ENCODE peak calls at places on chromosomes 1 and 21, in six cellular contexts. L, P, I, V, K and A are unnamed samples.

GRCh38 chr21:38267991-38268858 is 11.4 kb downstream of the KCNJ15 start:
- ATAC-seq in L (no peak), P (no peak), I (no peak), V (no peak), K (no peak), A (no peak)

GRCh38 chr1:55506686-55507577 is 291.8 kb upstream of the USP24 start:
- ATAC-seq in L (no peak), P (no peak), I (no peak), V (no peak), K (no peak), A (no peak)

GRCh38 chr1:202624781-202625108 is 85.5 kb downstream of the SYT2 start:
- ATAC-seq in L (no peak), P (no peak), I (no peak), V (no peak), K (no peak), A (no peak)

GRCh38 chr1:87174726-87175237 is 153.9 kb upstream of the LMO4 start:
- ATAC-seq in L (no peak), P (no peak), I (no peak), V (no peak), K (no peak), A (no peak)

GRCh38 chr1:152111515-152111968 is 3.7 kb downstream of the TCHH start:
- ATAC-seq in L (peak; percentile 34), P (no peak), I (peak; percentile 32), V (no peak), K (no peak), A (no peak)

GRCh38 chr21:33246506-33246905 is 16.8 kb downstream of the IFNAR2 start:
- ATAC-seq in L (no peak), P (no peak), I (no peak), V (no peak), K (no peak), A (no peak)

GRCh38 chr1:204645251-204645650 is 40.3 kb downstream of the LRRN2 start:
- ATAC-seq in L (no peak), P (no peak), I (no peak), V (no peak), K (no peak), A (no peak)

GRCh38 chr1:118158918-118159317 is 26.1 kb downstream of the SPAG17 start:
- ATAC-seq in L (no peak), P (no peak), I (no peak), V (no peak), K (no peak), A (no peak)

GRCh38 chr1:224684920-224685547 is 68.9 kb downstream of the CNIH3 start:
- ATAC-seq in L (no peak), P (no peak), I (no peak), V (no peak), K (no peak), A (no peak)

GRCh38 chr21:31132574-31133242 is 94.4 kb upstream of the KRTAP19-8 start:
- ATAC-seq in L (peak; percentile 94), P (no peak), I (peak; percentile 93), V (no peak), K (peak; percentile 85), A (no peak)

GRCh38 chr1:238152119-238152518 is 261.4 kb upstream of the ZP4 start:
- ATAC-seq in L (no peak), P (no peak), I (no peak), V (no peak), K (no peak), A (no peak)

GRCh38 chr1:24728982-24729381 is 16.3 kb upstream of the CLIC4 start:
- ATAC-seq in L (no peak), P (no peak), I (no peak), V (no peak), K (no peak), A (no peak)

GRCh38 chr1:111596499-111596898 is 23.1 kb upstream of the RAP1A start:
- ATAC-seq in L (peak; percentile 35), P (no peak), I (peak; percentile 58), V (no peak), K (peak; percentile 75), A (no peak)

GRCh38 chr1:171506525-171507304 is 21.4 kb downstream of the PRRC2C start:
- ATAC-seq in L (no peak), P (peak; percentile 29), I (no peak), V (peak; percentile 44), K (peak; percentile 16), A (no peak)

GRCh38 chr1:18175530-18176377 is 68.2 kb downstream of the IGSF21 start:
- ATAC-seq in L (no peak), P (no peak), I (no peak), V (no peak), K (no peak), A (no peak)

GRCh38 chr1:67710417-67710816 is 25.4 kb downstream of the GADD45A start:
- ATAC-seq in L (no peak), P (no peak), I (no peak), V (peak; percentile 34), K (no peak), A (no peak)

GRCh38 chr1:8182034-8182761 is 135.7 kb upstream of the SLC45A1 start:
- ATAC-seq in L (peak; percentile 92), P (peak; percentile 75), I (peak; percentile 91), V (no peak), K (peak; percentile 87), A (peak; percentile 25)

GRCh38 chr21:43654806-43655489 is 4.3 kb downstream of the HSF2BP start:
- ATAC-seq in L (no peak), P (no peak), I (no peak), V (no peak), K (no peak), A (no peak)

GRCh38 chr21:39196838-39197237 is 13.6 kb upstream of the PSMG1 start:
- ATAC-seq in L (no peak), P (no peak), I (no peak), V (no peak), K (no peak), A (no peak)

GRCh38 chr1:27360159-27361043 is 6.4 kb downstream of the MAP3K6 start:
- ATAC-seq in L (no peak), P (no peak), I (peak; percentile 15), V (no peak), K (peak; percentile 11), A (no peak)

GRCh38 chr1:201736707-201737320 is 92.1 kb upstream of the IPO9 start:
- ATAC-seq in L (no peak), P (no peak), I (no peak), V (no peak), K (no peak), A (no peak)

GRCh38 chr1:41144285-41144684 is 97.8 kb downstream of the SCMH1 start:
- ATAC-seq in L (no peak), P (no peak), I (no peak), V (no peak), K (no peak), A (no peak)

GRCh38 chr1:194102607-194103006 is 916.2 kb upstream of the B3GALT2 start:
- ATAC-seq in L (no peak), P (peak; percentile 60), I (no peak), V (no peak), K (no peak), A (no peak)

GRCh38 chr1:183159960-183160359 is 26.1 kb upstream of the LAMC2 start:
- ATAC-seq in L (no peak), P (peak; percentile 35), I (no peak), V (peak; percentile 25), K (no peak), A (no peak)

GRCh38 chr1:185679220-185679619 is 55.0 kb upstream of the HMCN1 start:
- ATAC-seq in L (no peak), P (no peak), I (no peak), V (no peak), K (no peak), A (no peak)

GRCh38 chr21:35852820-35853219 is 207.5 kb downstream of the SETD4 start:
- ATAC-seq in L (no peak), P (no peak), I (no peak), V (no peak), K (no peak), A (no peak)

GRCh38 chr1:27179373-27179772 is 24.4 kb upstream of the SLC9A1 start:
- ATAC-seq in L (no peak), P (no peak), I (no peak), V (no peak), K (no peak), A (no peak)

GRCh38 chr1:236509647-236510401 is 14.0 kb upstream of the LGALS8 start:
- ATAC-seq in L (no peak), P (peak; percentile 47), I (no peak), V (no peak), K (no peak), A (no peak)